ENCODE peak calls at places on chromosomes 3 and 15, in six cellular contexts. R is CD8-positive, alpha-beta T cell; E is coronary artery; S is uterus; Q is pancreas; W is fibroblast of lung. C is an unnamed sample.
A peak's percentile ranks its signal among the peaks of the same experiment; 100 is the strongest.

GRCh38 chr15:65639509-65639908 is 17.8 kb downstream of the SLC24A1 start:
- DNase-seq in Q (no peak), W (no peak), E (no peak), R (no peak), S (no peak), C (no peak)

GRCh38 chr3:175951047-175951694 is 1092.0 kb downstream of the NAALADL2 start:
- DNase-seq in W (peak; percentile 50), Q (no peak), E (no peak), R (no peak), S (no peak), C (no peak)

GRCh38 chr3:78969483-78969882 is 798.3 kb downstream of the ROBO1 start:
- DNase-seq in R (no peak), Q (no peak), S (no peak), E (no peak), W (peak; percentile 62), C (no peak)

GRCh38 chr3:16354291-16354690 is 89.3 kb downstream of the OXNAD1 start:
- DNase-seq in R (no peak), E (no peak), Q (no peak), S (no peak), W (no peak), C (no peak)

GRCh38 chr3:17553080-17553479 is 189.4 kb downstream of the TBC1D5 start:
- DNase-seq in W (peak; percentile 15), E (no peak), R (no peak), S (no peak), Q (no peak), C (no peak)

GRCh38 chr3:120680193-120680894 is 1.7 kb downstream of the HGD start:
- DNase-seq in S (no peak), R (no peak), E (no peak), Q (no peak), W (no peak), C (no peak)

GRCh38 chr15:64582202-64582601 is 121.8 kb downstream of the ZNF609 start:
- DNase-seq in S (no peak), E (no peak), W (no peak), Q (no peak), R (no peak), C (no peak)

GRCh38 chr3:42501681-42502428 is 588 bp upstream of the VIPR1 start:
- DNase-seq in E (peak; percentile 80), Q (peak; percentile 81), S (no peak), W (peak; percentile 26), R (peak; percentile 61), C (peak; percentile 63)

GRCh38 chr15:64568765-64569164 is 108.4 kb downstream of the ZNF609 start:
- DNase-seq in W (no peak), S (no peak), Q (no peak), R (no peak), E (no peak), C (no peak)

GRCh38 chr3:9362731-9363530 is at the start of gene THUMPD3:
- DNase-seq in R (peak; percentile 90), Q (peak; percentile 94), W (peak; percentile 87), S (peak; percentile 88), E (peak; percentile 93), C (peak; percentile 85)
- TF ChIP-seq CTCF in R (no peak), Q (no peak), W (no peak), S (no peak), E (no peak), C (no peak)

DNA sequence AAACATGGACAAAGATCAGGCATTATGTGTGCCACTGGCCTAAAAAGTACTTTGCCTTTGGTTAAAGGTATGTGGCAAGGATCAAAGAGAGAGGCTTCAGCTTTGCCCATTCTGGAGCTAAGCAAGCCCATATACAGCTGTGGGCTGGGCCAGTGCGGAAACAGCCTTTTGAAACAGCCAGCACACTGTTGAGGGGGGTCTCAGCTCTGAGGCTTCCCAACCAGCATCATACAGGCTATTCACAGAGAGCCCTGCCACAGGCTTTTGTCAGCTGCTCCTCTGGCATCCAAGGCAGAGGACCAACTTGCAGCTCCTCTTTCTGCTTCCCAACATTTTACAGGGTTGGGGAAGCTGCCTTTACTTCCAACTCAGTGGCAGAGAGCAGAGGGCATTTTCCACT is 63.2 kb upstream of the FOXB1 start:
- DNase-seq in E (no peak), W (no peak), S (no peak), R (no peak), Q (no peak), C (no peak)
- H3K27ac ChIP-seq in E (no peak overlapping the region), W (no peak overlapping the region), S (no peak overlapping the region), R (no peak overlapping the region), Q (no peak overlapping the region), C (no peak overlapping the region)

GRCh38 chr3:161925749-161926360 is 429.2 kb downstream of the OTOL1 start:
- DNase-seq in S (no peak), W (peak; percentile 39), E (no peak), R (no peak), Q (no peak), C (no peak)
- TF ChIP-seq CTCF in S (no peak), W (no peak), E (no peak), R (no peak), Q (no peak), C (no peak)

GRCh38 chr3:62373215-62373614 is at the start of gene FEZF2:
- DNase-seq in S (no peak), R (no peak), Q (no peak), E (no peak), W (no peak), C (no peak)
- H3K27ac ChIP-seq in S (no peak within 1 kb of the TSS), R (no peak within 1 kb of the TSS), Q (no peak within 1 kb of the TSS), E (no peak within 1 kb of the TSS), W (no peak within 1 kb of the TSS), C (no peak within 1 kb of the TSS)

DNA sequence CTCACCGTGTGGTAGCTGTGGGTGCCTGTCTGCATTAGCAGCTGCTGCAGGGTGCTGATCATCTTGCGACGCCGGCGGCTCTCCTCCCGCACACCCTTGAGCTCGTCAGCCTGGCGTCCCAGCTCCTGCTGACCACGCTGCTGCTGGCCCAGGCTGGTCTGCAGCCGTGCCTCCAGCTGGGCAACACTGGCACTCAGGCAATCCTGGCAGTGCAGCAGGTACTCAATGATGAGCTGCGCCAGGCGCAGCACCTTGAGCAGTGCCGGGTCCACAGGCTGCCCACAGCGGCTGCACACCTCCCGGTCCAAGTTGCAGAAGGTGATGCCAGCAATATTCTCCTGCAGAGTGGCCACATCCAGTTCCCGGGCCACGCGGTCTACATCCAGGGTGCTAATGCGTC is 11.9 kb downstream of the DZIP1L start:
- DNase-seq in W (no peak), R (no peak), S (no peak), E (no peak), Q (no peak), C (no peak)
- TF ChIP-seq CTCF in W (no peak), R (no peak), S (no peak), E (no peak), Q (no peak), C (no peak)

GRCh38 chr3:158801696-158802398 is at the start of gene MFSD1:
- DNase-seq in S (peak; percentile 93), R (peak; percentile 85), E (peak; percentile 98), Q (peak; percentile 96), W (peak; percentile 93), C (peak; percentile 97)
- H3K27ac ChIP-seq in S (peak within 1 kb of the TSS; percentile 74), R (peak within 1 kb of the TSS; percentile 71), E (peak within 1 kb of the TSS; percentile 64), Q (peak within 1 kb of the TSS; percentile 65), W (peak within 1 kb of the TSS; percentile 64), C (peak within 1 kb of the TSS; percentile 87)

DNA sequence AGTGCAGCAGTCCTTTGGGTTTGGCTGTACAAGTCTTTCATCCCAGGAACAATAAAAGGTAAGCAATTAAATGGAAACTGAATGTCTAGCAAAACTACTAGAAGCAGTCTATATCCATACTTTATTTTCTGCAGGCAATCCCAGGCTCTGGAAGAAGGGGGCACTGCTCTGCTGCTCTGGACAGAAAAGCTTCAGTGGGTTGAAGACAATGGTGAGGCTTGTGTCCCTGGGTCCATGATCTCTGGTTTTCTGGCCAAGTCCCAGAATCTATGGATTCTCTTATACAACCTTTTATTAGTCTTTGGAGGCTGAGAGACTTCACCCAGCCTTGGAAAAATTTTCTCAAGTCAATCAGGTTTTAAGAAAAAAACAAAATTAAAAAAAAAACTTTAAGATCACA is 35.6 kb downstream of the SCAP start:
- DNase-seq in Q (no peak), W (peak; percentile 47), E (no peak), R (no peak), S (no peak), C (no peak)
- TF ChIP-seq CTCF in Q (no peak), W (peak; percentile 39), E (no peak), R (no peak), S (no peak), C (no peak)

C was measured in tibial artery.